ENCODE peak calls at places on chromosomes 6 and 20, in seven cellular contexts. A is cardiac muscle cell; B is activated CD8-positive, alpha-beta T cell treated with anti-CD3 and anti-CD28 coated beads, Interleukin-2, amount 10 ng/mL, durations not matched to agents 7 days and 5 days; C is RPMI8226; P is fibroblast of the aortic adventitia; V is lung; J is mesendoderm. F is an unnamed sample.

GRCh38 chr6:17863971-17864754 is 123.3 kb downstream of the KIF13A start:
- DNase-seq in A (no peak), B (no peak), C (peak), P (peak), V (no peak), J (peak), F (peak)

GRCh38 chr6:161740486-161740885 is 466.6 kb upstream of the AGPAT4 start:
- DNase-seq in A (no peak), B (no peak), C (peak), P (no peak), V (no peak), J (no peak), F (no peak)

GRCh38 chr6:108492131-108492766 is 68.5 kb upstream of the FOXO3 start:
- DNase-seq in A (peak), B (no peak), C (peak), P (peak), V (no peak), J (peak), F (no peak)

GRCh38 chr20:62799873-62800272 is 3.6 kb downstream of the MRGBP start:
- DNase-seq in A (no peak), B (no peak), C (no peak), P (no peak), V (no peak), J (no peak), F (no peak)

GRCh38 chr6:89970072-89970471 is 75.8 kb downstream of the GJA10 start:
- DNase-seq in A (no peak), B (no peak), C (no peak), P (no peak), V (no peak), J (no peak), F (no peak)

GRCh38 chr20:61925555-61926252 is 140.0 kb downstream of the TAF4 start:
- DNase-seq in A (peak), B (no peak), C (peak), P (peak), V (no peak), J (no peak), F (no peak)

GRCh38 chr6:5007531-5007930 is 3.7 kb upstream of the RPP40 start:
- DNase-seq in A (no peak), B (no peak), C (no peak), P (no peak), V (peak), J (no peak), F (no peak)

GRCh38 chr6:110475255-110475654 is 1.2 kb downstream of the SLC22A16 start:
- DNase-seq in A (peak), B (no peak), C (no peak), P (no peak), V (no peak), J (no peak), F (no peak)

GRCh38 chr20:35020108-35021031 is 64.7 kb downstream of the MYH7B start:
- DNase-seq in A (peak), B (no peak), C (no peak), P (no peak), V (no peak), J (no peak), F (no peak)

GRCh38 chr20:25065625-25066338 is 7.8 kb upstream of the ACSS1 start:
- DNase-seq in A (peak), B (peak), C (peak), P (peak), V (peak), J (peak), F (peak)